ENCODE peak calls at places on chromosome 11, in nine cellular contexts. Q, U, C, J, B, Z, E, S and O are unnamed samples.

GRCh38 chr11:35013514-35014191 is 97.2 kb downstream of the PDHX start:
- DNase-seq in Q (no peak), C (no peak), Z (no peak), E (peak; percentile 76), J (no peak), U (no peak), S (no peak), B (peak; percentile 36), O (no peak)

GRCh38 chr11:118226294-118226693 is 1.5 kb upstream of the JAML start:
- DNase-seq in J (peak; percentile 4), B (no peak), S (no peak), E (peak; percentile 12), U (no peak), C (no peak), Z (no peak), Q (no peak), O (no peak)

GRCh38 chr11:46381046-46381835 is at the start of gene MDK:
- DNase-seq in S (peak; percentile 49), Q (no peak), C (peak; percentile 62), B (no peak), E (peak; percentile 61), Z (no peak), U (peak; percentile 70), J (no peak), O (peak; percentile 64)

GRCh38 chr11:117092951-117093590 is 5.2 kb downstream of the SIK3 start:
- DNase-seq in C (no peak), S (no peak), U (no peak), Z (no peak), Q (no peak), E (no peak), J (no peak), B (no peak), O (no peak)

GRCh38 chr11:8905528-8906165 is 5.3 kb upstream of the AKIP1 start:
- DNase-seq in Z (no peak), E (peak; percentile 96), Q (no peak), S (no peak), B (no peak), C (no peak), U (no peak), J (peak; percentile 83), O (no peak)

GRCh38 chr11:31254411-31254810 is 115.1 kb downstream of the DCDC1 start:
- DNase-seq in Z (no peak), B (no peak), Q (no peak), U (no peak), S (no peak), J (peak; percentile 35), C (no peak), E (peak; percentile 45), O (no peak)

GRCh38 chr11:63944987-63945386 is 6.2 kb downstream of the NAA40 start:
- DNase-seq in C (peak; percentile 36), S (peak; percentile 43), J (no peak), B (no peak), Z (no peak), E (peak; percentile 76), U (peak; percentile 74), Q (no peak), O (peak; percentile 63)

GRCh38 chr11:62398011-62398994 is 20.5 kb upstream of the SCGB1A1 start:
- DNase-seq in S (peak; percentile 54), E (peak; percentile 56), Q (no peak), Z (no peak), C (peak; percentile 49), U (peak; percentile 76), B (no peak), J (peak; percentile 63), O (peak; percentile 75)

GRCh38 chr11:76617553-76618265 is 52.8 kb downstream of the LRRC32 start:
- DNase-seq in C (peak; percentile 10), E (peak; percentile 83), B (no peak), Q (no peak), Z (no peak), J (peak; percentile 81), S (no peak), U (peak; percentile 54), O (no peak)

GRCh38 chr11:126355324-126355925 is at the start of gene ST3GAL4:
- DNase-seq in C (peak; percentile 88), B (peak; percentile 54), Q (peak; percentile 83), J (no peak), E (peak; percentile 79), Z (no peak), S (peak; percentile 68), U (peak; percentile 90), O (peak; percentile 87)

GRCh38 chr11:123194308-123195181 is 503 bp downstream of the CLMP start:
- DNase-seq in C (peak; percentile 38), S (no peak), B (no peak), J (no peak), Z (no peak), E (peak; percentile 70), U (peak; percentile 80), Q (no peak), O (peak; percentile 28)

GRCh38 chr11:3130269-3131071 is 34.6 kb downstream of the OSBPL5 start:
- DNase-seq in J (no peak), B (no peak), E (no peak), S (no peak), Z (no peak), C (no peak), U (peak; percentile 64), Q (no peak), O (peak; percentile 41)

GRCh38 chr11:43918662-43919061 is 23.8 kb upstream of the C11orf96 start:
- DNase-seq in E (no peak), C (no peak), J (no peak), B (no peak), S (no peak), Z (no peak), U (no peak), Q (no peak), O (no peak)

GRCh38 chr11:102229510-102230119 is 87.7 kb upstream of the BIRC3 start:
- DNase-seq in U (no peak), J (no peak), E (no peak), S (peak; percentile 71), B (no peak), Q (no peak), Z (no peak), C (no peak), O (no peak)

GRCh38 chr11:67371549-67372231 is 1.7 kb downstream of the CLCF1 start:
- DNase-seq in B (peak; percentile 43), Q (peak; percentile 60), E (peak; percentile 86), C (peak; percentile 45), Z (no peak), U (peak; percentile 78), S (peak; percentile 34), J (no peak), O (peak; percentile 41)

GRCh38 chr11:67372232-67372992 is 986 bp downstream of the CLCF1 start:
- DNase-seq in C (peak; percentile 53), S (no peak), J (no peak), Z (no peak), E (peak; percentile 48), Q (no peak), B (no peak), U (peak; percentile 73), O (no peak)

GRCh38 chr11:67369801-67370284 is 3.6 kb downstream of the CLCF1 start:
- DNase-seq in U (peak; percentile 80), Z (no peak), B (no peak), E (peak; percentile 52), S (no peak), C (peak; percentile 53), Q (no peak), J (no peak), O (no peak)

GRCh38 chr11:67370351-67371076 is 2.9 kb downstream of the CLCF1 start:
- DNase-seq in U (peak; percentile 76), E (peak; percentile 57), B (no peak), S (no peak), Z (no peak), C (peak; percentile 36), Q (no peak), J (no peak), O (no peak)

GRCh38 chr11:67371199-67371548 is 2.2 kb downstream of the CLCF1 start:
- DNase-seq in U (no peak), J (no peak), B (no peak), Z (no peak), E (no peak), S (no peak), C (no peak), Q (no peak), O (no peak)
- H3K4me1 ChIP-seq in U (peaks cover 90% of the 10 kb centered on the region), J (peaks cover 76% of the 10 kb centered on the region), B (peaks cover 56% of the 10 kb centered on the region), Z (peaks cover 22% of the 10 kb centered on the region), E (peaks cover 62% of the 10 kb centered on the region), S (peaks cover 26% of the 10 kb centered on the region), C (peaks cover 34% of the 10 kb centered on the region), Q (peaks cover 40% of the 10 kb centered on the region), O (peaks cover 16% of the 10 kb centered on the region)

GRCh38 chr11:58741127-58741526 is 9.4 kb upstream of the GLYAT start:
- DNase-seq in S (no peak), C (no peak), U (no peak), J (no peak), E (no peak), Z (no peak), B (no peak), Q (no peak), O (no peak)

GRCh38 chr11:58742140-58742539 is 10.4 kb upstream of the GLYAT start:
- DNase-seq in C (no peak), E (no peak), U (no peak), Z (no peak), Q (no peak), B (no peak), J (no peak), S (no peak), O (no peak)

GRCh38 chr11:58744988-58745704 is 13.4 kb upstream of the GLYAT start:
- DNase-seq in J (no peak), Z (no peak), S (no peak), C (no peak), B (no peak), Q (no peak), U (no peak), E (no peak), O (no peak)

GRCh38 chr11:58742981-58743880 is 11.5 kb upstream of the GLYAT start:
- DNase-seq in Z (no peak), U (no peak), B (no peak), J (no peak), E (no peak), C (no peak), S (no peak), Q (peak; percentile 4), O (no peak)

GRCh38 chr11:58745705-58746364 is 14.1 kb upstream of the GLYAT start:
- DNase-seq in U (no peak), S (no peak), Z (no peak), E (no peak), C (no peak), Q (no peak), J (peak; percentile 4), B (no peak), O (no peak)
- H3K27ac ChIP-seq in U (no peak overlapping the region), S (no peak overlapping the region), Z (no peak overlapping the region), E (no peak overlapping the region), C (no peak overlapping the region), Q (no peak overlapping the region), J (no peak overlapping the region), B (no peak overlapping the region), O (no peak overlapping the region)

DNA sequence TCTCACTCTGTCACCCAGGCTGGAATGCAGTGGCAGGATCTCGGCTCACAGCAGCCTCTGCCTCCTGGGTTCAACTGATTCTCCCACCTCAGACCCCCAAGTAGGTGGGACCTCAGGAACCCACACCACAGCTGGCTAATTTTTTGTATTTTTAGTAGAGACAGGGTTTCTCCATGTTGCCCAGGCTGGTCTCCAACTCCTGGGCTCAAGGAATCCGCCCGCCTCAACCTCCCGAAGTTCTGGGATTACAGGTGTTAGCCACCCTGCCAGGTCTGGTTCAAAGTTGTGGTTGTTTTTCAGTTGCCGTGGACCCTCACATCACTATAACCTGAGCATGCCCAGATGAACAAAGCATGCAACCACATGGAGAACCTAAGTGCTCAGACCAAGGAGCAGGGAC is 13.0 kb upstream of the RAB39A start:
- DNase-seq in S (no peak), C (no peak), Q (no peak), E (no peak), Z (no peak), B (no peak), U (no peak), J (no peak), O (no peak)
- H3K4me1 ChIP-seq in S (no peaks in the 10 kb centered on the region), C (no peaks in the 10 kb centered on the region), Q (no peaks in the 10 kb centered on the region), E (no peaks in the 10 kb centered on the region), Z (no peaks in the 10 kb centered on the region), B (no peaks in the 10 kb centered on the region), U (no peaks in the 10 kb centered on the region), J (no peaks in the 10 kb centered on the region), O (no peaks in the 10 kb centered on the region)

GRCh38 chr11:74072286-74072685 is 63.4 kb upstream of the UCP3 start:
- DNase-seq in B (no peak), C (no peak), J (no peak), Z (no peak), U (no peak), E (no peak), S (no peak), Q (no peak), O (no peak)
- H3K27ac ChIP-seq in B (no peak overlapping the region), C (no peak overlapping the region), J (no peak overlapping the region), Z (no peak overlapping the region), U (no peak overlapping the region), E (no peak overlapping the region), S (no peak overlapping the region), Q (no peak overlapping the region), O (no peak overlapping the region)